ENCODE peak calls at places on chromosome 14, in six cellular contexts. F, Q, D, E, M and K are unnamed samples.

GRCh38 chr14:70812124-70812818 is 3.0 kb upstream of the MAP3K9 start:
- DNase-seq in M (no peak), F (no peak), Q (no peak), D (no peak), E (no peak), K (no peak)

GRCh38 chr14:73342670-73343069 is 105.4 kb downstream of the PAPLN start:
- DNase-seq in E (no peak), M (no peak), D (no peak), Q (no peak), F (no peak), K (no peak)

GRCh38 chr14:91413547-91414474 is 3.8 kb downstream of the CCDC88C start:
- DNase-seq in D (no peak), Q (no peak), M (peak), F (peak), E (peak), K (no peak)

GRCh38 chr14:50937325-50937724 is 7.0 kb downstream of the PYGL start:
- DNase-seq in M (no peak), F (no peak), D (no peak), E (no peak), Q (no peak), K (no peak)

GRCh38 chr14:76133103-76133502 is 18.6 kb upstream of the GPATCH2L start:
- DNase-seq in Q (peak), D (peak), E (no peak), F (no peak), M (no peak), K (peak)

GRCh38 chr14:70808402-70809237 is 693 bp downstream of the MAP3K9 start:
- DNase-seq in E (peak), Q (no peak), D (peak), F (peak), M (peak), K (no peak)

GRCh38 chr14:33996450-33996849 is 45.6 kb upstream of the EGLN3 start:
- DNase-seq in D (no peak), Q (no peak), E (no peak), M (no peak), F (no peak), K (no peak)

GRCh38 chr14:93064411-93065271 is 51.1 kb downstream of the ITPK1 start:
- DNase-seq in D (no peak), M (no peak), E (no peak), Q (peak), F (no peak), K (no peak)

GRCh38 chr14:77245820-77246219 is 25.2 kb downstream of the NGB start:
- DNase-seq in D (no peak), F (no peak), M (no peak), E (no peak), Q (no peak), K (no peak)

GRCh38 chr14:69484444-69485113 is at the start of gene PLEKHD1:
- DNase-seq in M (no peak), D (no peak), Q (no peak), E (no peak), F (no peak), K (no peak)

GRCh38 chr14:72094844-72095582 is 162.8 kb downstream of the RGS6 start:
- DNase-seq in M (no peak), E (no peak), Q (no peak), D (no peak), F (no peak), K (no peak)

GRCh38 chr14:64942531-64943111 is at the start of gene GPX2:
- DNase-seq in Q (no peak), E (no peak), F (no peak), D (no peak), M (no peak), K (no peak)

GRCh38 chr14:65062096-65063075 is 39.9 kb downstream of the MAX start:
- DNase-seq in F (no peak), Q (no peak), D (no peak), M (no peak), E (no peak), K (no peak)

GRCh38 chr14:75514673-75515630 is 7.3 kb upstream of the BATF start:
- DNase-seq in D (no peak), M (no peak), F (peak), E (peak), Q (no peak), K (peak)

GRCh38 chr14:54606178-54606577 is 39.2 kb downstream of the SAMD4A start:
- DNase-seq in M (no peak), Q (no peak), D (no peak), F (no peak), E (no peak), K (no peak)

GRCh38 chr14:102819176-102819628 is 42.0 kb downstream of the TRAF3 start:
- DNase-seq in F (peak), E (peak), M (no peak), D (no peak), Q (no peak), K (no peak)

GRCh38 chr14:61574514-61574807 is 120.9 kb upstream of the HIF1A start:
- DNase-seq in F (no peak), D (no peak), M (no peak), E (no peak), Q (no peak), K (no peak)